ENCODE peak calls at places on chromosome 21, in six cellular contexts. J, D, L, E, C and I are unnamed samples. For H3K36me3 and H3K4me1, the result is how much of the 10 kb centered on the place peaks cover.

GRCh38 chr21:43866659-43867331 is 1.8 kb downstream of the AGPAT3 start:
- DNase-seq in D (no peak), J (no peak), C (peak), L (no peak), E (no peak), I (peak)

GRCh38 chr21:26130249-26130896 is 40.2 kb downstream of the APP start:
- DNase-seq in D (peak), J (peak), C (no peak), L (no peak), E (no peak), I (no peak)

GRCh38 chr21:43290529-43291346 is 121.9 kb downstream of the CRYAA start:
- DNase-seq in J (no peak), L (peak), C (no peak), E (no peak), D (no peak), I (no peak)

GRCh38 chr21:36910581-36911307 is 55.7 kb downstream of the HLCS start:
- DNase-seq in L (no peak), D (no peak), E (peak), J (peak), C (no peak), I (no peak)

GRCh38 chr21:25169370-25169769 is 437.9 kb downstream of the MRPL39 start:
- DNase-seq in C (no peak), L (no peak), J (no peak), D (no peak), E (no peak), I (no peak)

GRCh38 chr21:14737922-14738321 is 191.8 kb upstream of the SAMSN1 start:
- DNase-seq in J (peak), C (peak), E (peak), D (peak), L (no peak), I (peak)

GRCh38 chr21:21714396-21714795 is 716.2 kb downstream of the NCAM2 start:
- DNase-seq in D (peak), C (no peak), L (no peak), E (peak), J (peak), I (no peak)

GRCh38 chr21:46393941-46394818 is 64.5 kb upstream of the DIP2A start:
- DNase-seq in L (no peak), E (no peak), C (no peak), J (no peak), D (no peak), I (no peak)

GRCh38 chr21:42699196-42699595 is 45.8 kb downstream of the PDE9A start:
- DNase-seq in L (peak), C (no peak), E (no peak), D (no peak), J (no peak), I (no peak)

GRCh38 chr21:28975401-28975800 is 17.3 kb downstream of the LTN1 start:
- DNase-seq in D (no peak), C (no peak), J (peak), L (no peak), E (peak), I (no peak)

GRCh38 chr21:28974531-28975227 is 18.0 kb downstream of the LTN1 start:
- DNase-seq in J (no peak), D (no peak), L (no peak), E (no peak), C (no peak), I (no peak)

GRCh38 chr21:28971171-28971570 is 21.5 kb downstream of the LTN1 start:
- DNase-seq in E (peak), J (peak), D (peak), L (no peak), C (no peak), I (no peak)

GRCh38 chr21:28972398-28972797 is 20.3 kb downstream of the LTN1 start:
- DNase-seq in C (no peak), J (no peak), E (no peak), L (no peak), D (no peak), I (no peak)
- H3K36me3 ChIP-seq in C (under half), J (under half), E (under half), L (under half), D (under half), I (under half)

GRCh38 chr21:45261093-45261492 is 26.6 kb downstream of the POFUT2 start:
- DNase-seq in J (no peak), L (no peak), C (peak), D (no peak), E (no peak), I (no peak)
- H3K4me1 ChIP-seq in J (under half), L (under half), C (under half), D (under half), E (under half), I (under half)

DNA sequence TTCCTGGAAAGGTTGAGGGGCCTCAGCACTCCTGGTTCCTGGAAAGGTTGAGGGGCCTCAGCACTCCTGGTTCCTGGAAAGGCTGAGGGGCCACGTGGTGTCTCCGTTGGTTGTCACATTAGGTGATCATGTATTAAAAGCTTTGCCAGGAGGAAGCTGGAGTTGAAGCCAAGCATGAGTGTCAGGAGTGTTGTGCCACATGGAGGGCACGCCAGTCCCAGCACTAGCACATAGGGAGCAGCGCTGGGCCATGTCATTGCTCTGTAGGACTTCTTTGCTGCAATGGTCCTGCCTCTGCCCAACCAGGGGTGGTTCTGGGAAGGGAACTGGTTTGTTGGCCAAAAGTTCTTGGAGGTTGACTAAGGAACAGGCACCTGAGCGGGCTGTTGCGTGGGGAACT is 13.3 kb downstream of the ATP5PO start:
- DNase-seq in D (no peak), C (no peak), L (no peak), J (no peak), E (no peak), I (no peak)
- H3K36me3 ChIP-seq in D (under half), C (under half), L (under half), J (under half), E (under half), I (under half)

DNA sequence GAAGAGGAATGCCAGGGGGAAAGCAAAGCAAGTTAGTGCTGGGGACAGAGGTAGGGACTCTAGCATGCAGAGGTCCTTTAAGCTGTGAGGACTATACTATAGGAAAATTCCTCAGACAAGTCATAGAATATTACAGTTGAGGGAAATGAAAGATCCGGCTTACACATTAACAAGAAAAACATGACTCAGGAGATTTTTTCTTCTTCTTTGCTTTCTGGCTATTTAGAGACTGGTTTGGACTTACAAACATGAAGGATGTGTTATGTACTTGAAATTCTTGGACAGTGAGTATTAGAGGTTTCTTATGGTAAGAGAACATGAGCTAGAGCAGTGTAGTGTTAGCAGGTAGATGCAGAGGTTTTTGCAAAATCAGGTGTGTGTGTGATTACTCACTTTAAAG is 24.9 kb downstream of the USP25 start:
- DNase-seq in C (no peak), L (no peak), E (peak), D (no peak), J (peak), I (no peak)
- H3K4me1 ChIP-seq in C (under half), L (half or more), E (under half), D (under half), J (under half), I (under half)